ENCODE peak calls at places on chromosomes 16 and 17, in six cellular contexts. I, H, N, X, K and V are unnamed samples.

GRCh38 chr17:9457005-9457404 is 118.6 kb downstream of the STX8 start:
- DNase-seq in I (no peak), H (no peak), N (no peak), X (no peak), K (no peak), V (no peak)

GRCh38 chr16:69848635-69849545 is 86.8 kb downstream of the WWP2 start:
- DNase-seq in I (no peak), H (no peak), N (no peak), X (no peak), K (no peak), V (no peak)

GRCh38 chr16:89043636-89044393 is 49.8 kb upstream of the ACSF3 start:
- DNase-seq in I (no peak), H (no peak), N (no peak), X (no peak), K (no peak), V (no peak)

GRCh38 chr17:9217151-9218067 is 196.1 kb downstream of the NTN1 start:
- DNase-seq in I (no peak), H (no peak), N (no peak), X (no peak), K (no peak), V (no peak)

GRCh38 chr17:68353121-68353521 is 61.8 kb downstream of the ARSG start:
- DNase-seq in I (no peak), H (no peak), N (no peak), X (no peak), K (no peak), V (no peak)

GRCh38 chr17:13931752-13932477 is 137.4 kb upstream of the COX10 start:
- DNase-seq in I (no peak), H (no peak), N (no peak), X (no peak), K (peak; percentile 96), V (no peak)

GRCh38 chr16:22353933-22354541 is 20.4 kb downstream of the CDR2 start:
- DNase-seq in I (no peak), H (no peak), N (no peak), X (no peak), K (no peak), V (no peak)

GRCh38 chr16:63461248-63461841 is 1425.1 kb upstream of the CDH8 start:
- DNase-seq in I (no peak), H (no peak), N (peak; percentile 64), X (no peak), K (peak; percentile 86), V (no peak)

GRCh38 chr17:3828151-3828851 is 17.7 kb downstream of the NCBP3 start:
- DNase-seq in I (no peak), H (no peak), N (no peak), X (no peak), K (no peak), V (no peak)

GRCh38 chr17:31586946-31587345 is 195.5 kb downstream of the RAB11FIP4 start:
- DNase-seq in I (no peak), H (no peak), N (no peak), X (no peak), K (no peak), V (no peak)

GRCh38 chr16:2776500-2777139 is 460 bp downstream of the ELOB start:
- DNase-seq in I (peak; percentile 61), H (peak; percentile 28), N (no peak), X (no peak), K (peak; percentile 64), V (no peak)

GRCh38 chr17:32142857-32143524 is 689 bp downstream of the RHOT1 start:
- DNase-seq in I (peak; percentile 68), H (peak; percentile 7), N (peak; percentile 62), X (no peak), K (peak; percentile 77), V (peak; percentile 32)